ENCODE peak calls at places on chromosomes 3 and 15, in seven cellular contexts. U is stromal cell of bone marrow; C is brain microvascular endothelial cell; L is activated CD4-positive, alpha-beta memory T cell treated with anti-CD3 and anti-CD28 coated beads, Interleukin-2, amount 10 ng/mL, durations not matched to agents 7 days and 5 days; T is D341Med; Z is fibroblast of pulmonary artery; F is left cardiac atrium. D is an unnamed sample.

GRCh38 chr3:11909726-11910125 is 63.0 kb upstream of the TAMM41 start:
- DNase-seq in U (no peak), C (no peak), L (no peak), T (no peak), Z (no peak), F (no peak), D (no peak)

GRCh38 chr3:152396867-152397266 is 128.1 kb downstream of the MBNL1 start:
- DNase-seq in U (no peak), C (no peak), L (no peak), T (no peak), Z (peak), F (no peak), D (no peak)

GRCh38 chr3:55639886-55640765 is 153.0 kb upstream of the WNT5A start:
- DNase-seq in U (no peak), C (no peak), L (no peak), T (no peak), Z (no peak), F (no peak), D (no peak)

GRCh38 chr3:54538346-54538745 is 389.5 kb downstream of the LRTM1 start:
- DNase-seq in U (no peak), C (no peak), L (no peak), T (peak), Z (no peak), F (no peak), D (no peak)

GRCh38 chr3:184078851-184079250 is 18.0 kb upstream of the HTR3E start:
- DNase-seq in U (peak), C (no peak), L (no peak), T (no peak), Z (peak), F (no peak), D (no peak)

GRCh38 chr3:46239952-46240351 is 2.3 kb upstream of the CCR3 start:
- DNase-seq in U (no peak), C (no peak), L (no peak), T (no peak), Z (no peak), F (no peak), D (no peak)

GRCh38 chr3:46378426-46378942 is 7.7 kb downstream of the CCR5 start:
- DNase-seq in U (peak), C (peak), L (peak), T (peak), Z (peak), F (peak), D (peak)

GRCh38 chr3:71616571-71617021 is 33.1 kb upstream of the FOXP1 start:
- DNase-seq in U (no peak), C (no peak), L (no peak), T (no peak), Z (no peak), F (no peak), D (no peak)

GRCh38 chr15:85280203-85280602 is 100.2 kb upstream of the AKAP13 start:
- DNase-seq in U (no peak), C (no peak), L (no peak), T (no peak), Z (no peak), F (no peak), D (no peak)

GRCh38 chr15:94335616-94336015 is 104.3 kb downstream of the MCTP2 start:
- DNase-seq in U (no peak), C (no peak), L (no peak), T (no peak), Z (no peak), F (no peak), D (no peak)

GRCh38 chr3:37861540-37862051 is at the start of gene CTDSPL:
- DNase-seq in U (peak), C (no peak), L (no peak), T (peak), Z (peak), F (peak), D (no peak)

GRCh38 chr3:161430307-161430706 is 59.0 kb upstream of the SPTSSB start:
- DNase-seq in U (no peak), C (no peak), L (no peak), T (no peak), Z (no peak), F (no peak), D (no peak)

GRCh38 chr3:183435701-183436100 is 7.3 kb upstream of the MCF2L2 start:
- DNase-seq in U (no peak), C (no peak), L (peak), T (no peak), Z (no peak), F (no peak), D (no peak)

GRCh38 chr3:191500892-191501291 is 39.9 kb downstream of the PYDC2 start:
- DNase-seq in U (no peak), C (no peak), L (no peak), T (no peak), Z (no peak), F (no peak), D (no peak)

GRCh38 chr15:56356616-56357015 is 8.6 kb upstream of the TEX9 start:
- DNase-seq in U (peak), C (peak), L (no peak), T (no peak), Z (no peak), F (no peak), D (no peak)

GRCh38 chr3:4290272-4290893 is 12.8 kb upstream of the SETMAR start:
- DNase-seq in U (no peak), C (peak), L (no peak), T (peak), Z (peak), F (no peak), D (peak)

GRCh38 chr15:59484399-59484798 is 46.4 kb downstream of the FAM81A start:
- DNase-seq in U (no peak), C (no peak), L (no peak), T (no peak), Z (no peak), F (no peak), D (no peak)

GRCh38 chr15:29570931-29571727 is 251.1 kb downstream of the TJP1 start:
- DNase-seq in U (no peak), C (no peak), L (no peak), T (peak), Z (peak), F (peak), D (peak)

GRCh38 chr15:24752354-24752753 is 76.8 kb downstream of the NPAP1 start:
- DNase-seq in U (no peak), C (no peak), L (no peak), T (no peak), Z (no peak), F (no peak), D (no peak)

GRCh38 chr3:44501971-44502370 is 24.5 kb upstream of the ZNF445 start:
- DNase-seq in U (no peak), C (peak), L (no peak), T (no peak), Z (no peak), F (no peak), D (no peak)

GRCh38 chr3:10570196-10570946 is 65.0 kb upstream of the ATP2B2 start:
- DNase-seq in U (no peak), C (no peak), L (no peak), T (no peak), Z (peak), F (peak), D (no peak)

GRCh38 chr15:100911086-100911485 is 8.1 kb upstream of the LRRK1 start:
- DNase-seq in U (no peak), C (no peak), L (no peak), T (no peak), Z (no peak), F (no peak), D (no peak)

GRCh38 chr15:63038926-63039673 is 3.4 kb upstream of the TPM1 start:
- DNase-seq in U (no peak), C (peak), L (no peak), T (no peak), Z (peak), F (no peak), D (no peak)

GRCh38 chr15:57509121-57509520 is 82.6 kb upstream of the MYZAP start:
- DNase-seq in U (no peak), C (no peak), L (no peak), T (no peak), Z (no peak), F (no peak), D (no peak)

GRCh38 chr3:122931636-122932035 is 95.9 kb downstream of the SEMA5B start:
- DNase-seq in U (no peak), C (no peak), L (no peak), T (no peak), Z (no peak), F (no peak), D (no peak)

GRCh38 chr3:49199244-49199899 is 28.0 kb downstream of the KLHDC8B start:
- DNase-seq in U (peak), C (peak), L (no peak), T (no peak), Z (peak), F (peak), D (peak)

GRCh38 chr15:69034352-69034751 is 19.9 kb downstream of the NOX5 start:
- DNase-seq in U (peak), C (peak), L (no peak), T (no peak), Z (peak), F (no peak), D (no peak)

GRCh38 chr3:160038862-160039562 is 50.4 kb downstream of the IL12A start:
- DNase-seq in U (no peak), C (no peak), L (no peak), T (peak), Z (no peak), F (peak), D (peak)

GRCh38 chr15:80694624-80695098 is 449 bp upstream of the ABHD17C start:
- DNase-seq in U (no peak), C (peak), L (peak), T (no peak), Z (peak), F (peak), D (no peak)

GRCh38 chr15:32649336-32649735 is 7.8 kb downstream of the SCG5 start:
- DNase-seq in U (peak), C (peak), L (no peak), T (no peak), Z (peak), F (no peak), D (no peak)

GRCh38 chr15:55703873-55704285 is 39.1 kb downstream of the PRTG start:
- DNase-seq in U (no peak), C (no peak), L (no peak), T (no peak), Z (peak), F (no peak), D (no peak)

GRCh38 chr15:66862878-66863335 is 160.9 kb downstream of the SMAD6 start:
- DNase-seq in U (peak), C (peak), L (peak), T (peak), Z (peak), F (peak), D (peak)

GRCh38 chr15:28881600-28881999 is 4.2 kb upstream of the APBA2 start:
- DNase-seq in U (no peak), C (no peak), L (no peak), T (no peak), Z (peak), F (no peak), D (no peak)

GRCh38 chr3:170076715-170077238 is 39.0 kb downstream of the GPR160 start:
- DNase-seq in U (peak), C (no peak), L (no peak), T (no peak), Z (peak), F (no peak), D (no peak)

GRCh38 chr3:172138792-172139507 is 99.6 kb downstream of the FNDC3B start:
- DNase-seq in U (no peak), C (peak), L (peak), T (no peak), Z (peak), F (peak), D (peak)

GRCh38 chr3:59451800-59452741 is 402.2 kb upstream of the CFAP20DC start:
- DNase-seq in U (no peak), C (no peak), L (peak), T (no peak), Z (no peak), F (no peak), D (no peak)

GRCh38 chr3:73084170-73084569 is 22.7 kb downstream of the EBLN2 start:
- DNase-seq in U (no peak), C (no peak), L (no peak), T (no peak), Z (no peak), F (no peak), D (no peak)

D was measured in endothelial cell of umbilical vein.